ENCODE peak calls at places on chromosomes 12 and 14, in nine cellular contexts. One of them, this sample, is unnamed.

GRCh38 chr12:84653482-84653881 is 259.1 kb downstream of the SLC6A15 start:
- DNase-seq in mesothelial cell of epicardium: no peak
- DNase-seq in left ventricle myocardium inferior: no peak
- DNase-seq in neural progenitor cell: no peak
- DNase-seq in endodermal cell: no peak
- DNase-seq in heart right ventricle: no peak
- DNase-seq in progenitor cell of endocrine pancreas: no peak
- DNase-seq in GM13977: no peak
- DNase-seq in RWPE1: no peak
- DNase-seq in this sample: no peak

GRCh38 chr14:92898732-92899131 is 24.2 kb upstream of the CHGA start:
- DNase-seq in mesothelial cell of epicardium: no peak
- DNase-seq in left ventricle myocardium inferior: no peak
- DNase-seq in neural progenitor cell: no peak
- DNase-seq in endodermal cell: no peak
- DNase-seq in heart right ventricle: no peak
- DNase-seq in progenitor cell of endocrine pancreas: no peak
- DNase-seq in GM13977: no peak
- DNase-seq in RWPE1: no peak
- DNase-seq in this sample: no peak

GRCh38 chr12:86261142-86261541 is 5.0 kb upstream of the MGAT4C start:
- DNase-seq in mesothelial cell of epicardium: no peak
- DNase-seq in left ventricle myocardium inferior: no peak
- DNase-seq in neural progenitor cell: no peak
- DNase-seq in endodermal cell: no peak
- DNase-seq in heart right ventricle: no peak
- DNase-seq in progenitor cell of endocrine pancreas: no peak
- DNase-seq in GM13977: no peak
- DNase-seq in RWPE1: peak; percentile 7
- DNase-seq in this sample: no peak

GRCh38 chr14:72256055-72256454 is 323.8 kb downstream of the RGS6 start:
- DNase-seq in mesothelial cell of epicardium: no peak
- DNase-seq in left ventricle myocardium inferior: no peak
- DNase-seq in neural progenitor cell: no peak
- DNase-seq in endodermal cell: no peak
- DNase-seq in heart right ventricle: no peak
- DNase-seq in progenitor cell of endocrine pancreas: no peak
- DNase-seq in GM13977: no peak
- DNase-seq in RWPE1: peak; percentile 34
- DNase-seq in this sample: no peak

GRCh38 chr14:77219591-77219990 is 38.0 kb downstream of the TMEM63C start:
- DNase-seq in mesothelial cell of epicardium: no peak
- DNase-seq in left ventricle myocardium inferior: peak; percentile 31
- DNase-seq in neural progenitor cell: no peak
- DNase-seq in endodermal cell: no peak
- DNase-seq in heart right ventricle: peak; percentile 15
- DNase-seq in progenitor cell of endocrine pancreas: no peak
- DNase-seq in GM13977: no peak
- DNase-seq in RWPE1: no peak
- DNase-seq in this sample: no peak

GRCh38 chr14:99427632-99428315 is 52.9 kb downstream of the SETD3 start:
- DNase-seq in mesothelial cell of epicardium: no peak
- DNase-seq in left ventricle myocardium inferior: no peak
- DNase-seq in neural progenitor cell: no peak
- DNase-seq in endodermal cell: no peak
- DNase-seq in heart right ventricle: no peak
- DNase-seq in progenitor cell of endocrine pancreas: no peak
- DNase-seq in GM13977: no peak
- DNase-seq in RWPE1: no peak
- DNase-seq in this sample: no peak

GRCh38 chr12:103626498-103626897 is 39.4 kb downstream of the STAB2 start:
- DNase-seq in mesothelial cell of epicardium: no peak
- DNase-seq in left ventricle myocardium inferior: peak; percentile 43
- DNase-seq in neural progenitor cell: peak; percentile 62
- DNase-seq in endodermal cell: peak; percentile 76
- DNase-seq in heart right ventricle: peak; percentile 79
- DNase-seq in progenitor cell of endocrine pancreas: no peak
- DNase-seq in GM13977: no peak
- DNase-seq in RWPE1: peak; percentile 65
- DNase-seq in this sample: no peak

GRCh38 chr12:45034861-45035265 is 16.0 kb downstream of the DBX2 start:
- DNase-seq in mesothelial cell of epicardium: no peak
- DNase-seq in left ventricle myocardium inferior: no peak
- DNase-seq in neural progenitor cell: peak; percentile 70
- DNase-seq in endodermal cell: peak; percentile 63
- DNase-seq in heart right ventricle: no peak
- DNase-seq in progenitor cell of endocrine pancreas: no peak
- DNase-seq in GM13977: no peak
- DNase-seq in RWPE1: no peak
- DNase-seq in this sample: peak; percentile 12

GRCh38 chr12:104734541-104735075 is 223.5 kb downstream of the SLC41A2 start:
- DNase-seq in mesothelial cell of epicardium: no peak
- DNase-seq in left ventricle myocardium inferior: no peak
- DNase-seq in neural progenitor cell: no peak
- DNase-seq in endodermal cell: no peak
- DNase-seq in heart right ventricle: no peak
- DNase-seq in progenitor cell of endocrine pancreas: no peak
- DNase-seq in GM13977: no peak
- DNase-seq in RWPE1: no peak
- DNase-seq in this sample: no peak

GRCh38 chr12:104735801-104736200 is 222.3 kb downstream of the SLC41A2 start:
- DNase-seq in mesothelial cell of epicardium: no peak
- DNase-seq in left ventricle myocardium inferior: no peak
- DNase-seq in neural progenitor cell: no peak
- DNase-seq in endodermal cell: no peak
- DNase-seq in heart right ventricle: no peak
- DNase-seq in progenitor cell of endocrine pancreas: no peak
- DNase-seq in GM13977: no peak
- DNase-seq in RWPE1: no peak
- DNase-seq in this sample: no peak

GRCh38 chr12:104736307-104736706 is 221.8 kb downstream of the SLC41A2 start:
- DNase-seq in mesothelial cell of epicardium: no peak
- DNase-seq in left ventricle myocardium inferior: no peak
- DNase-seq in neural progenitor cell: no peak
- DNase-seq in endodermal cell: no peak
- DNase-seq in heart right ventricle: no peak
- DNase-seq in progenitor cell of endocrine pancreas: no peak
- DNase-seq in GM13977: no peak
- DNase-seq in RWPE1: no peak
- DNase-seq in this sample: no peak

GRCh38 chr12:104730761-104731160 is 227.3 kb downstream of the SLC41A2 start:
- DNase-seq in mesothelial cell of epicardium: no peak
- DNase-seq in left ventricle myocardium inferior: no peak
- DNase-seq in neural progenitor cell: no peak
- DNase-seq in endodermal cell: no peak
- DNase-seq in heart right ventricle: no peak
- DNase-seq in progenitor cell of endocrine pancreas: no peak
- DNase-seq in GM13977: no peak
- DNase-seq in RWPE1: no peak
- DNase-seq in this sample: no peak

DNA sequence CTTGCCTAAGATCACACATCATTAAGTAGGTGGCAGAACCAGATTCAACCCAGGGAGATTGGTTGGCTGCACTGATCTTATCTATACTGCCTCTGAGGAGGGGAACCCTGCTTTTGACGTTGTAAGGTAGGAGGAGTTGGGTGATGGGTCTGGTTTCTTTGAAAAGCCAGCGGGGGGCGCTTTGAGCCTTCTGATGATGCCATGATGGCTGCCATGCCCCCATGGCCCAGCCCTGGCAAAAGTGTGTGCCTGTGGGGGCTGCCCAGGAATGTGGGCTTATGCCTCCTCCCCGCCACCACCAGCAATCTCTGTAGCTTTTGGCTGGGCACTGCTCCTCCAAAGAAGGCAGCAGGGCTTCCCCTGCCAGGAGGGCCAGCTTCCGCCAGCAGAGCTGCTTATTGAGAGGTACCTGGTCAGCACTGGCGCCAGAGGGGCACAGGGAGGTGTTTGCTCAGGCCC is 224.3 kb downstream of the SLC41A2 start:
- DNase-seq in mesothelial cell of epicardium: no peak
- DNase-seq in left ventricle myocardium inferior: no peak
- DNase-seq in neural progenitor cell: peak; percentile 51
- DNase-seq in endodermal cell: peak; percentile 81
- DNase-seq in heart right ventricle: no peak
- DNase-seq in progenitor cell of endocrine pancreas: no peak
- DNase-seq in GM13977: peak; percentile 55
- DNase-seq in RWPE1: no peak
- DNase-seq in this sample: no peak
- TF ChIP-seq CTCF in mesothelial cell of epicardium: no peak
- TF ChIP-seq CTCF in left ventricle myocardium inferior: peak; percentile 39
- TF ChIP-seq CTCF in neural progenitor cell: peak; percentile 41
- TF ChIP-seq CTCF in endodermal cell: peak; percentile 31
- TF ChIP-seq CTCF in heart right ventricle: no peak
- TF ChIP-seq CTCF in progenitor cell of endocrine pancreas: no peak
- TF ChIP-seq CTCF in GM13977: peak; percentile 39
- TF ChIP-seq CTCF in RWPE1: no peak
- TF ChIP-seq CTCF in this sample: no peak

DNA sequence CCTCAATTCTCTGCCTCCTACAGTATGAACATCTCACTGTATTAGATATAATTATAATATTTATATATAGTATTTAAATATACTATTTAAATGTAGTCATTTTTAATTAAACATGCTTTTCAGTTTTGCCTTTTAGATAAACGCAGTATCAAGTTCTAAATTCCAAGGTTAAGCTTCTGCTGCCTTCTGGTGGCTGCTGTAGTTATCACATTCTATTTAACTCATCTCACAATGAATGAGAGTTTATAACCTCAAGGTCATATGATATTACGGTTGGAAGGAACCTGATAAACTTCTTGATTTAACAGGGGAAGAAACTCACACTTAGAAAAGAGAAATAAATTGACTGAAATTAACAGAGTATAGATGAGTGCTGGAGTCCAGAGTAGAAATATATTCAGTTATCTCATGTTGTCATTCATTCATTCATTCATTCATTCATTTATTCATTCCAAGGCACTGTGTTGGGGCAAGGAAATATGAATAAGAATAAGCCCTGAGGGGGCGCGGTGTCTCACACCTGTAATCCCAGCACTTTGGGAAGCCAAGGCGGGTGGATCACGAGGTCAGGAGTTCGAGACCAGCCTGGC is 31.9 kb downstream of the GUCY2C start:
- DNase-seq in mesothelial cell of epicardium: no peak
- DNase-seq in left ventricle myocardium inferior: no peak
- DNase-seq in neural progenitor cell: no peak
- DNase-seq in endodermal cell: no peak
- DNase-seq in heart right ventricle: peak; percentile 39
- DNase-seq in progenitor cell of endocrine pancreas: no peak
- DNase-seq in GM13977: peak; percentile 38
- DNase-seq in RWPE1: peak; percentile 30
- DNase-seq in this sample: no peak
- TF ChIP-seq CTCF in mesothelial cell of epicardium: peak; percentile 29
- TF ChIP-seq CTCF in left ventricle myocardium inferior: peak; percentile 73
- TF ChIP-seq CTCF in neural progenitor cell: peak; percentile 47
- TF ChIP-seq CTCF in endodermal cell: peak; percentile 99
- TF ChIP-seq CTCF in heart right ventricle: peak; percentile 38
- TF ChIP-seq CTCF in progenitor cell of endocrine pancreas: peak; percentile 84
- TF ChIP-seq CTCF in GM13977: peak; percentile 75
- TF ChIP-seq CTCF in RWPE1: peak; percentile 24
- TF ChIP-seq CTCF in this sample: peak; percentile 88

GRCh38 chr12:88390811-88391210 is 189.5 kb downstream of the KITLG start:
- DNase-seq in mesothelial cell of epicardium: no peak
- DNase-seq in left ventricle myocardium inferior: no peak
- DNase-seq in neural progenitor cell: no peak
- DNase-seq in endodermal cell: no peak
- DNase-seq in heart right ventricle: no peak
- DNase-seq in progenitor cell of endocrine pancreas: no peak
- DNase-seq in GM13977: no peak
- DNase-seq in RWPE1: no peak
- DNase-seq in this sample: no peak

GRCh38 chr12:88391556-88391955 is 188.7 kb downstream of the KITLG start:
- DNase-seq in mesothelial cell of epicardium: no peak
- DNase-seq in left ventricle myocardium inferior: no peak
- DNase-seq in neural progenitor cell: no peak
- DNase-seq in endodermal cell: no peak
- DNase-seq in heart right ventricle: no peak
- DNase-seq in progenitor cell of endocrine pancreas: no peak
- DNase-seq in GM13977: peak; percentile 38
- DNase-seq in RWPE1: peak; percentile 36
- DNase-seq in this sample: no peak

GRCh38 chr12:88388566-88389269 is 191.6 kb downstream of the KITLG start:
- DNase-seq in mesothelial cell of epicardium: no peak
- DNase-seq in left ventricle myocardium inferior: no peak
- DNase-seq in neural progenitor cell: no peak
- DNase-seq in endodermal cell: no peak
- DNase-seq in heart right ventricle: no peak
- DNase-seq in progenitor cell of endocrine pancreas: no peak
- DNase-seq in GM13977: no peak
- DNase-seq in RWPE1: no peak
- DNase-seq in this sample: no peak

DNA sequence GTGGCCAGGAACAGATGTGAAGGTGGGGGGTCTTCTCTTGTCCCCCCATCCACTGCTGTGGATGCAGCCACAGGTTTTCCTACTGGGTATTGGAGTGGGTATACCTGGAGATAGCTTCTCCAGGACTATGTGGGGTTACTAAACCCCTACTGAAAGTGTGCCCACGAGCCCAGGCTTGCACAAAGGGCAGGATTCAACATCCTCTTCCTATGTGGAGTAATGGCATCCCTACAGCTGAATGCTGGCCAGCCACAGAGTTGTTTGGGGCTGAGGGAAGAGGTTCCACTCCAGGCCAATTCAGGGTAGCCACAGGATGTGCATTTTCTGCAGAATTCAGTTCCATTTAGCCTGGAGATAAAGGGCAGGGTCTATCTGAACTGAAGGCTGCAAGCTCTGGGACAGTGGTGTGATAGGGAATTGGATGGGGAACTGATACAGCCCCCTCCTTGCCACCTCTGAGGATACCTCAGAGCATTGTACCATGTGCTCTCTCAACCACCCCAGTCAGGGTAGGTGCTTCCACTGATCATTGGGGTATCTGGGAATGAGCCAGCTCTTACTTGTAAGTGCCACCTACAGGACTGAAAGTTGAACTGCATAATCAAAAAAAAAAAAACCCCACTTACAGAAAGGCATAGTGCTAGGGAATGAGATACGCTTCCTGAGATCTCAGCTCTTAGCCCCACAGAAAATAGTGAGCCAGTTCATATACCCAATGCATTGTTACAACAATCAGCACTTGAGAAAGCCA is 187.1 kb downstream of the KITLG start:
- DNase-seq in mesothelial cell of epicardium: no peak
- DNase-seq in left ventricle myocardium inferior: no peak
- DNase-seq in neural progenitor cell: peak; percentile 40
- DNase-seq in endodermal cell: peak; percentile 71
- DNase-seq in heart right ventricle: no peak
- DNase-seq in progenitor cell of endocrine pancreas: no peak
- DNase-seq in GM13977: no peak
- DNase-seq in RWPE1: no peak
- DNase-seq in this sample: no peak
- TF ChIP-seq CTCF in mesothelial cell of epicardium: no peak
- TF ChIP-seq CTCF in left ventricle myocardium inferior: peak; percentile 29
- TF ChIP-seq CTCF in neural progenitor cell: peak; percentile 55
- TF ChIP-seq CTCF in endodermal cell: peak; percentile 74
- TF ChIP-seq CTCF in heart right ventricle: no peak
- TF ChIP-seq CTCF in progenitor cell of endocrine pancreas: peak; percentile 43
- TF ChIP-seq CTCF in GM13977: peak; percentile 42
- TF ChIP-seq CTCF in RWPE1: no peak
- TF ChIP-seq CTCF in this sample: peak; percentile 50

DNA sequence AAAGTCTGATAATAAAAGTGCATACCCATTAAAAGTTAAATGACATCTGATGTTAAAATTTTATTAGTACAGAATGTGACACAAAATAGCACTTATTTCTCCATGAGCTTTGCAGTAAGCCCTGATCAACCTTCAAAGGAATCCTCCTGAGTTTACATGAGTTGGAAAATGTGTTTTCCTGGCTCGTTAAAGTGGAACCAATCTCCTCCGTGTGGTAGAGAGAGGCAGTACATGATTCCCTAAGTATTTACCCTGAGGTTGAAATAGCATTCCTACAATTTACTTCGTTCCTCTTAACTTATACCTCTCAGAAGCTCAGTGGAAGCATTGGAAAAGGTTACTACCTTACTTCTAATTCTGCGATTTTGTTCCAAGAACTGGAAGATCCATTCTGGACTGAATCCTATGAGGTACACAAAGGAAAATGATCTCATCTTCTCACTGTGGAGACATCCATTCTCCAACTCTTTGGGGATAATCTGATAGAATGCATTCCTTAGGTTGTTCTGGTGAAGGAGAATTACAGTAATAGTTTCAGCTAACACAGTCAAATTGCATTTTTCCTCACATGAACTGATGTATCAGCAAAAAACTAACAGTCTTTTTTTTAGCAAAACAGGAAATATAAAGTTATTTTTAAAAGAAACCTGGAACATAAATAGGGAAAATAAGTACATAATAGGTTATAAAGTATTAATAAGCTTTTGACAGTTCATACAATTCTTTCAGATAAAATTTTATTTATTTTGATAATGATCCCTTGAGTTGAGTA is 475.6 kb downstream of the PDZRN4 start:
- DNase-seq in mesothelial cell of epicardium: no peak
- DNase-seq in left ventricle myocardium inferior: no peak
- DNase-seq in neural progenitor cell: peak; percentile 39
- DNase-seq in endodermal cell: peak; percentile 55
- DNase-seq in heart right ventricle: no peak
- DNase-seq in progenitor cell of endocrine pancreas: no peak
- DNase-seq in GM13977: no peak
- DNase-seq in RWPE1: peak; percentile 39
- DNase-seq in this sample: no peak
- TF ChIP-seq CTCF in mesothelial cell of epicardium: peak; percentile 48
- TF ChIP-seq CTCF in left ventricle myocardium inferior: peak; percentile 52
- TF ChIP-seq CTCF in neural progenitor cell: peak; percentile 62
- TF ChIP-seq CTCF in endodermal cell: peak; percentile 86
- TF ChIP-seq CTCF in heart right ventricle: no peak
- TF ChIP-seq CTCF in progenitor cell of endocrine pancreas: peak; percentile 63
- TF ChIP-seq CTCF in GM13977: no peak
- TF ChIP-seq CTCF in RWPE1: peak; percentile 37
- TF ChIP-seq CTCF in this sample: peak; percentile 68

This sample was measured in neural crest cell.